ENCODE peak calls at places on chromosomes 4 and X, in four cellular contexts. B, O, Q and S are unnamed samples.

GRCh38 chrX:30533261-30533660 is 44.3 kb downstream of the TASL start:
- DNase-seq in B (no peak), O (no peak), Q (no peak), S (peak; percentile 44)

GRCh38 chr4:1890979-1891378 is 19.8 kb downstream of the NSD2 start:
- DNase-seq in B (no peak), O (no peak), Q (no peak), S (no peak)

GRCh38 chr4:156193800-156194199 is 240.1 kb upstream of the CTSO start:
- DNase-seq in B (no peak), O (no peak), Q (no peak), S (peak; percentile 80)

GRCh38 chr4:105946771-105947170 is 51.5 kb downstream of the NPNT start:
- DNase-seq in B (no peak), O (no peak), Q (no peak), S (no peak)

GRCh38 chrX:151789179-151789800 is 54.7 kb downstream of the CNGA2 start:
- DNase-seq in B (peak; percentile 32), O (no peak), Q (no peak), S (no peak)

GRCh38 chr4:150302553-150302952 is 224.3 kb downstream of the DCLK2 start:
- DNase-seq in B (no peak), O (no peak), Q (peak; percentile 21), S (peak; percentile 91)

GRCh38 chr4:85686398-85686797 is 211.4 kb downstream of the ARHGAP24 start:
- DNase-seq in B (no peak), O (no peak), Q (no peak), S (no peak)

GRCh38 chr4:99159699-99160098 is 15.6 kb upstream of the ADH4 start:
- DNase-seq in B (no peak), O (no peak), Q (no peak), S (no peak)

GRCh38 chrX:72011734-72012133 is 101.1 kb downstream of the NHSL2 start:
- DNase-seq in B (no peak), O (no peak), Q (no peak), S (no peak)

GRCh38 chrX:85851418-85851817 is 195.9 kb downstream of the CHM start:
- DNase-seq in B (peak; percentile 28), O (no peak), Q (no peak), S (no peak)

GRCh38 chr4:54587516-54587915 is 70.2 kb upstream of the KIT start:
- DNase-seq in B (no peak), O (no peak), Q (no peak), S (no peak)